ENCODE peak calls at places on chromosomes 5 and 9, in seven cellular contexts. N, A, D, Y, P, B and T are unnamed samples.

GRCh38 chr9:127187231-127187956 is 65.0 kb upstream of the ANGPTL2 start:
- DNase-seq in D (no peak), Y (no peak), A (peak), B (peak), N (no peak), P (no peak), T (no peak)

GRCh38 chr5:95134326-95134725 is 150.6 kb downstream of the MCTP1 start:
- DNase-seq in N (no peak), A (no peak), P (peak), B (no peak), D (no peak), Y (no peak), T (no peak)

GRCh38 chr5:151086905-151087360 is 6.1 kb upstream of the TNIP1 start:
- DNase-seq in Y (peak), A (no peak), P (no peak), D (peak), B (no peak), N (no peak), T (no peak)

GRCh38 chr5:104016650-104017049 is 454.1 kb upstream of the NUDT12 start:
- DNase-seq in P (no peak), D (no peak), N (no peak), A (no peak), Y (no peak), B (no peak), T (no peak)

GRCh38 chr5:16975950-16976624 is 40.0 kb upstream of the MYO10 start:
- DNase-seq in N (no peak), D (no peak), B (no peak), A (no peak), Y (no peak), P (no peak), T (no peak)

GRCh38 chr9:120783611-120784047 is 9.6 kb downstream of the FBXW2 start:
- DNase-seq in N (no peak), A (no peak), D (no peak), B (no peak), P (no peak), Y (no peak), T (no peak)

GRCh38 chr5:111072949-111073682 is 1.6 kb downstream of the TSLP start:
- DNase-seq in A (peak), Y (peak), D (peak), P (peak), N (no peak), B (peak), T (no peak)

GRCh38 chr5:151531581-151531980 is 59.5 kb downstream of the FAT2 start:
- DNase-seq in A (no peak), Y (no peak), D (no peak), P (no peak), B (no peak), N (no peak), T (no peak)

GRCh38 chr5:139806726-139807646 is 11.4 kb downstream of the PSD2 start:
- DNase-seq in B (no peak), Y (no peak), P (no peak), D (no peak), N (no peak), A (peak), T (no peak)

GRCh38 chr5:151638619-151639018 is 47.5 kb upstream of the FAT2 start:
- DNase-seq in D (no peak), P (no peak), Y (no peak), A (no peak), B (no peak), N (no peak), T (no peak)

GRCh38 chr5:43416233-43416987 is 4.2 kb upstream of the CCL28 start:
- DNase-seq in B (no peak), P (no peak), D (no peak), Y (no peak), A (no peak), N (no peak), T (no peak)

GRCh38 chr9:79695531-79696218 is 123.9 kb downstream of the TLE4 start:
- DNase-seq in B (no peak), Y (no peak), P (no peak), A (no peak), N (no peak), D (peak), T (no peak)

GRCh38 chr9:86550411-86550810 is 196.2 kb upstream of the TUT7 start:
- DNase-seq in A (no peak), P (no peak), B (no peak), D (no peak), Y (no peak), N (no peak), T (no peak)
- TF ChIP-seq CTCF in A (no peak), P (no peak), B (no peak), D (no peak), Y (no peak), N (no peak), T (no peak)

GRCh38 chr5:112604741-112605390 is 132.8 kb upstream of the APC start:
- DNase-seq in N (no peak), D (no peak), Y (no peak), A (no peak), B (no peak), P (peak), T (no peak)
- TF ChIP-seq CTCF in N (peak), D (no peak), Y (no peak), A (peak), B (no peak), P (peak), T (peak)

DNA sequence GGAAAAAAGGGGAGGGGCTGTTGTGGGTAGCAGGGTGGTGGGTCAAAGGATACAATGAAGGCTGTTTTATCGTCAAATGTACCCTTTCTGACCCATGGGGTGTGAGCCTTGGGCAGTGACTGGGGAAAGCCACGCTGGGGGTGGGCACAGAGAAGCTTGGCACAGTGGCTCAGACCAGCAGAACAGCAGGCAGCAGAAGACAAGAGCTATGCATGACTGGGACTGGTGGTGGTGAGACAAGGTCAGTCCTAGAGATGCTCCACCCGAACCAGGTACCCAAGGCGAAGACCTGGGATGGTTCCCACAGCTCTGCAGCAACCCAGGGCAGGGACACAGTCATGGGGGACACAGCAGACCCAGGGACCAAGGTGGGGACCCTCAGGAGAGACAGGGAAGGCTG is 38.3 kb downstream of the BICD2 start:
- DNase-seq in Y (no peak), D (no peak), A (peak), B (no peak), N (no peak), P (no peak), T (no peak)
- TF ChIP-seq CTCF in Y (no peak), D (no peak), A (no peak), B (no peak), N (no peak), P (no peak), T (no peak)

GRCh38 chr9:100449420-100449819 is 22.5 kb downstream of the MSANTD3 start:
- DNase-seq in Y (no peak), N (no peak), A (no peak), B (no peak), P (no peak), D (no peak), T (no peak)
- TF ChIP-seq CTCF in Y (no peak), N (no peak), A (no peak), B (no peak), P (no peak), D (no peak), T (no peak)

DNA sequence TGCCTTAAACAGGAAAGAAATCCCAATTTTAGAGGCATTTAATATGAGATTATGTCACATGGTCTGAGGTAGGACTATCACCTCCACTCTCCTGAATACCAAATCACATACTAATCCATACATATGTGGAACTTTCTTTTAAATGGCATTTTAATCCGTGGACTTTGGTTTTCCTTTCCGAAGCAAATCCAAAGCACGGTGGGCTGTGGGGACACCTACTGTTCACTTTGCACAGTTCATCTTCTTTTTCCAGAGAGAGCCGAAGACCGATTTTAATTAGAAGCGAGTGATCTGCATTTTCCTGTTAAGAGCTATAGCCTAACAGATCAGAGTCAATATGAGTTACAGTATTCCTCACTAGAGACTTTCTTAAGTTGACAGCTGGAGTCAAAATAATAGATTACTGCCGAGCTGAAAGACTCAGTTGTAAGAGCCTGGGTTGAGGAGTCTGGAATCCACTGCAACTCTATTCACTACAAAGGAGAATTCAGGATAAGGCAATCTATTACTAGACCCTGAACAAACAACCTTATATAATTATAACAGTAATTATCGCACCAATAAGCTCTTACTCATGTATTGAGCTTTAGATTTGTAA is 144.8 kb downstream of the TRPM6 start:
- DNase-seq in P (peak), N (no peak), B (no peak), Y (peak), A (no peak), D (no peak), T (no peak)
- TF ChIP-seq CTCF in P (peak), N (peak), B (no peak), Y (peak), A (peak), D (peak), T (peak)

GRCh38 chr5:1318659-1319251 is 23.9 kb upstream of the TERT start:
- DNase-seq in A (peak), N (peak), D (no peak), B (no peak), P (no peak), Y (no peak), T (no peak)

GRCh38 chr5:1321576-1321975 is 23.3 kb downstream of the CLPTM1L start:
- DNase-seq in D (no peak), A (peak), N (no peak), P (no peak), Y (no peak), B (no peak), T (peak)

GRCh38 chr5:1320436-1321344 is 24.2 kb downstream of the CLPTM1L start:
- DNase-seq in D (no peak), A (peak), B (no peak), Y (no peak), P (no peak), N (no peak), T (peak)

GRCh38 chr5:1317921-1318565 is 23.2 kb upstream of the TERT start:
- DNase-seq in D (no peak), Y (no peak), A (peak), B (no peak), N (peak), P (no peak), T (no peak)

DNA sequence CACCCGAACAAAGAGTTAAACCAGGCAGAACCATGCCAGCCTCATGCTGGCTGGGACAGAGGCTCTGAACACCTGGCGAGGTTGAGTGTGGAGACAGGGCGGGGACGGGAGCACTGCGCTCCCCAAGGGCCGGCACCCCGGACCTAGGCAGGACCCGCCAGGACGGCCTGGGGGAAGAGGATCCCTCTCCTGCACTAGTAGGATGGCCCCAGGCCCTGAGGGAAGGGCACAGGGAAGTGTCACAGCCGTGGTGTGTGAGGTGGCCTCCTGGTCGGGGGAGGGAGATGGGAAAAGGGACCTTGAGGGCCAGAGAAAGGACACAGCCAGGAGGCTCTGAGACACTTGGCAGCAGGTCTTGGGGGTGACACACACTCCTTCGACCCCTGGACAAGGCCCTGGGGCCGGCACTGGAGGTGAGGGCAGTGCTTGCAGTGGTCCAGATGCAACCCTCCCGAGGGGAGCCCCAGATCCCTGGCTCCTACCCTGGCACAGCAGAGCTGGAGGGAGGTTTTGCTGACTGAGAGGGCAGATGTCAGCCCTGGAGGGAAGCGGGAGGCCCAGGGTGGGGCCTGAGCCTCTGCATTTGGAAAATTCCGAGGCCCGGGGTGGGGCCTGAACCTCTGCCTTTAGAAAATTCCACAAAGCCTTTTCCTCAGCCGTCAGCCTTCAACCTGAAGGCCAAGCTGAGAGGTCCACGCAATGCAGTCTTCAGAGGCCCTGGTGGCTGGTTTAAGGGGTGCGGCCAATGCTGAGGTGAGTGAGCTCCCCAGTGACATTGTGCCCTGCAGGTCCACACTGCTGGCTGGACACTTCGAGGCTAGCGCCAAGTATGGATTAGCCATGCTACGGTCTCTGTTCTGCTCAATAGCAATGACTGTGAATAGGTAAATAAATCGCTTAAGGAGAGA is 24.8 kb upstream of the TERT start:
- DNase-seq in B (no peak), P (no peak), A (peak), N (no peak), Y (no peak), D (no peak), T (peak)
- TF ChIP-seq CTCF in B (no peak), P (no peak), A (no peak), N (no peak), Y (no peak), D (no peak), T (no peak)

GRCh38 chr5:67817652-67818051 is 397.9 kb upstream of the PIK3R1 start:
- DNase-seq in D (no peak), P (peak), B (no peak), A (peak), Y (no peak), N (no peak), T (no peak)

GRCh38 chr5:67815455-67816391 is 399.8 kb upstream of the PIK3R1 start:
- DNase-seq in A (no peak), Y (no peak), D (no peak), N (no peak), B (no peak), P (no peak), T (no peak)

GRCh38 chr5:67814569-67815311 is 400.8 kb upstream of the PIK3R1 start:
- DNase-seq in D (no peak), A (no peak), P (no peak), Y (no peak), B (no peak), N (no peak), T (no peak)

GRCh38 chr5:67816456-67816855 is 399.1 kb upstream of the PIK3R1 start:
- DNase-seq in B (no peak), N (no peak), D (no peak), Y (no peak), A (no peak), P (no peak), T (no peak)

DNA sequence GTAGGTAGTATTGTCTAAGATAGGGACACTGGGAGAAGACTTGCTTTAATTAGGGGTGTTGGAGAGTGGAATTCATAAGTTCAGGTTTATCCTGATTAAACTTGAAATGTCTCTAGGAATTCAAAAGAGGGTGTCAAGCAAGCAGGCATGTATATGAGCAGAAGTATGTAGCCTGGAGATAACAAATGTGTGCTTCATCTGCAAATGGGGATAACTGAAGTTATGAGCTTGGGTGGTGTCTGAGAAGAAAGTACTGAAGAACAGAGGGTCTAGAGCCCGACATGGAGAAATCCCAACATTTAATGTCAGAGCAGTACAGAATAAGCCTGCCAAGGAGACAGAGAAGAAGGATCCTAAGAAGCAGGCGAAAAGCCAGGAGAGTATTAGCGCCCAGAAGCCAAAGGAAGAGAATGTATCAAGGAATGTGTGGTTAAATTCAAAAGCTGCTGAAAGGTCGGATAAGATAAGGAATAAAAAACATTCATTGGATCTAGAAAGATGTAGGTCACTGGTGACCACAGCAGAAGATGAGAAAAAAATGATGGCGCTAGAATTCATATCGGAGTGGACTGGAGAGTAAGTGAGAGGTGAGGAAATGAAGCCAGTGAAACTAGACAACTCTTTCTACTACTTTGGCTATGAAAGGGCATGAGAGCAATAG is 401.5 kb upstream of the PIK3R1 start:
- DNase-seq in Y (no peak), B (no peak), D (no peak), A (no peak), N (no peak), P (no peak), T (no peak)
- TF ChIP-seq CTCF in Y (no peak), B (no peak), D (no peak), A (no peak), N (no peak), P (no peak), T (no peak)

GRCh38 chr5:93600409-93601052 is 17.5 kb downstream of the NR2F1 start:
- DNase-seq in B (no peak), A (no peak), D (no peak), N (no peak), Y (no peak), P (no peak), T (no peak)
- TF ChIP-seq CTCF in B (no peak), A (no peak), D (no peak), N (no peak), Y (no peak), P (no peak), T (no peak)